ENCODE peak calls at places on chromosomes 7 and 10, in five cellular contexts. One of them, this sample, is unnamed.

GRCh38 chr7:121798896-121799295 is 74.1 kb upstream of the PTPRZ1 start:
- DNase-seq in kidney tubule cell: peak
- DNase-seq in nephron progenitor cell: no peak
- DNase-seq in hepatocyte: no peak
- DNase-seq in left ventricle myocardium inferior: no peak
- DNase-seq in this sample: no peak

GRCh38 chr7:2750054-2750453 is 62.1 kb downstream of the AMZ1 start:
- DNase-seq in kidney tubule cell: no peak
- DNase-seq in left ventricle myocardium inferior: no peak
- DNase-seq in nephron progenitor cell: no peak
- DNase-seq in hepatocyte: no peak
- DNase-seq in this sample: no peak

GRCh38 chr10:84593546-84593945 is 265.2 kb downstream of the CCSER2 start:
- DNase-seq in kidney tubule cell: no peak
- DNase-seq in hepatocyte: no peak
- DNase-seq in left ventricle myocardium inferior: no peak
- DNase-seq in nephron progenitor cell: no peak
- DNase-seq in this sample: no peak

GRCh38 chr10:110311357-110311949 is 6.7 kb upstream of the SMNDC1 start:
- DNase-seq in left ventricle myocardium inferior: no peak
- DNase-seq in kidney tubule cell: peak
- DNase-seq in hepatocyte: peak
- DNase-seq in nephron progenitor cell: peak
- DNase-seq in this sample: peak

GRCh38 chr7:87231715-87232114 is 12.2 kb upstream of the TMEM243 start:
- DNase-seq in hepatocyte: no peak
- DNase-seq in nephron progenitor cell: no peak
- DNase-seq in left ventricle myocardium inferior: no peak
- DNase-seq in kidney tubule cell: no peak
- DNase-seq in this sample: no peak

GRCh38 chr10:132938472-132939329 is 3.7 kb downstream of the CFAP46 start:
- DNase-seq in hepatocyte: peak
- DNase-seq in nephron progenitor cell: peak
- DNase-seq in kidney tubule cell: peak
- DNase-seq in left ventricle myocardium inferior: no peak
- DNase-seq in this sample: peak

GRCh38 chr7:14687777-14688176 is 214.8 kb downstream of the DGKB start:
- DNase-seq in nephron progenitor cell: no peak
- DNase-seq in kidney tubule cell: no peak
- DNase-seq in hepatocyte: no peak
- DNase-seq in left ventricle myocardium inferior: no peak
- DNase-seq in this sample: no peak

GRCh38 chr7:124201768-124202349 is 169.0 kb upstream of the TMEM229A start:
- DNase-seq in hepatocyte: no peak
- DNase-seq in kidney tubule cell: no peak
- DNase-seq in nephron progenitor cell: no peak
- DNase-seq in left ventricle myocardium inferior: no peak
- DNase-seq in this sample: no peak

GRCh38 chr10:8365935-8366911 is 311.7 kb downstream of the GATA3 start:
- DNase-seq in kidney tubule cell: peak
- DNase-seq in nephron progenitor cell: no peak
- DNase-seq in left ventricle myocardium inferior: no peak
- DNase-seq in hepatocyte: peak
- DNase-seq in this sample: no peak

GRCh38 chr7:29078286-29078685 is 68.1 kb downstream of the CPVL start:
- DNase-seq in hepatocyte: no peak
- DNase-seq in nephron progenitor cell: no peak
- DNase-seq in kidney tubule cell: no peak
- DNase-seq in left ventricle myocardium inferior: no peak
- DNase-seq in this sample: no peak

GRCh38 chr7:33692956-33693355 is 212.4 kb upstream of the BMPER start:
- DNase-seq in nephron progenitor cell: no peak
- DNase-seq in hepatocyte: no peak
- DNase-seq in kidney tubule cell: no peak
- DNase-seq in left ventricle myocardium inferior: no peak
- DNase-seq in this sample: no peak

GRCh38 chr10:49331431-49331830 is 32.5 kb downstream of the C10orf71 start:
- DNase-seq in nephron progenitor cell: no peak
- DNase-seq in hepatocyte: no peak
- DNase-seq in kidney tubule cell: no peak
- DNase-seq in left ventricle myocardium inferior: no peak
- DNase-seq in this sample: no peak

GRCh38 chr10:120586471-120586872 is 129.4 kb downstream of the PLPP4 start:
- DNase-seq in left ventricle myocardium inferior: no peak
- DNase-seq in hepatocyte: no peak
- DNase-seq in kidney tubule cell: peak
- DNase-seq in nephron progenitor cell: no peak
- DNase-seq in this sample: peak

GRCh38 chr7:133047321-133047720 is 34.6 kb downstream of the CHCHD3 start:
- DNase-seq in kidney tubule cell: no peak
- DNase-seq in nephron progenitor cell: no peak
- DNase-seq in left ventricle myocardium inferior: no peak
- DNase-seq in hepatocyte: no peak
- DNase-seq in this sample: no peak

GRCh38 chr10:3761111-3761686 is 23.8 kb downstream of the KLF6 start:
- DNase-seq in left ventricle myocardium inferior: no peak
- DNase-seq in hepatocyte: peak
- DNase-seq in kidney tubule cell: peak
- DNase-seq in nephron progenitor cell: no peak
- DNase-seq in this sample: no peak

GRCh38 chr7:92177362-92177761 is 1.6 kb downstream of the LRRD1 start:
- DNase-seq in left ventricle myocardium inferior: no peak
- DNase-seq in nephron progenitor cell: no peak
- DNase-seq in hepatocyte: peak
- DNase-seq in kidney tubule cell: peak
- DNase-seq in this sample: no peak

GRCh38 chr7:101373812-101374612 is 11.3 kb downstream of the COL26A1 start:
- DNase-seq in kidney tubule cell: no peak
- DNase-seq in hepatocyte: peak
- DNase-seq in left ventricle myocardium inferior: no peak
- DNase-seq in nephron progenitor cell: no peak
- DNase-seq in this sample: no peak

GRCh38 chr7:23065974-23066373 is 39.6 kb upstream of the KLHL7 start:
- DNase-seq in nephron progenitor cell: no peak
- DNase-seq in left ventricle myocardium inferior: no peak
- DNase-seq in hepatocyte: no peak
- DNase-seq in kidney tubule cell: peak
- DNase-seq in this sample: peak

GRCh38 chr7:6271694-6272371 is 591 bp downstream of the CYTH3 start:
- DNase-seq in nephron progenitor cell: no peak
- DNase-seq in left ventricle myocardium inferior: peak
- DNase-seq in hepatocyte: peak
- DNase-seq in kidney tubule cell: peak
- DNase-seq in this sample: no peak

GRCh38 chr7:148720472-148720871 is 21.8 kb downstream of the CUL1 start:
- DNase-seq in nephron progenitor cell: no peak
- DNase-seq in kidney tubule cell: no peak
- DNase-seq in left ventricle myocardium inferior: no peak
- DNase-seq in hepatocyte: no peak
- DNase-seq in this sample: no peak

GRCh38 chr10:43000651-43001426 is 76.0 kb upstream of the RET start:
- DNase-seq in left ventricle myocardium inferior: no peak
- DNase-seq in kidney tubule cell: no peak
- DNase-seq in hepatocyte: no peak
- DNase-seq in nephron progenitor cell: no peak
- DNase-seq in this sample: no peak

GRCh38 chr7:2519119-2519930 is at the start of gene LFNG:
- DNase-seq in kidney tubule cell: peak
- DNase-seq in nephron progenitor cell: peak
- DNase-seq in hepatocyte: peak
- DNase-seq in left ventricle myocardium inferior: peak
- DNase-seq in this sample: peak

GRCh38 chr10:48733329-48733728 is 48.7 kb downstream of the WDFY4 start:
- DNase-seq in nephron progenitor cell: no peak
- DNase-seq in left ventricle myocardium inferior: no peak
- DNase-seq in kidney tubule cell: no peak
- DNase-seq in hepatocyte: no peak
- DNase-seq in this sample: no peak

GRCh38 chr7:48038815-48039496 is 3.6 kb downstream of the C7orf57 start:
- DNase-seq in kidney tubule cell: no peak
- DNase-seq in left ventricle myocardium inferior: no peak
- DNase-seq in hepatocyte: no peak
- DNase-seq in nephron progenitor cell: no peak
- DNase-seq in this sample: no peak

GRCh38 chr7:38318803-38319416 is 45.5 kb upstream of the TARP start:
- DNase-seq in kidney tubule cell: peak
- DNase-seq in nephron progenitor cell: peak
- DNase-seq in hepatocyte: peak
- DNase-seq in left ventricle myocardium inferior: no peak
- DNase-seq in this sample: peak

GRCh38 chr10:12847361-12847975 is 154.0 kb downstream of the CCDC3 start:
- DNase-seq in left ventricle myocardium inferior: no peak
- DNase-seq in kidney tubule cell: no peak
- DNase-seq in nephron progenitor cell: peak
- DNase-seq in hepatocyte: no peak
- DNase-seq in this sample: no peak

GRCh38 chr10:58237014-58237830 is 30.5 kb downstream of the IPMK start:
- DNase-seq in nephron progenitor cell: no peak
- DNase-seq in left ventricle myocardium inferior: no peak
- DNase-seq in hepatocyte: no peak
- DNase-seq in kidney tubule cell: peak
- DNase-seq in this sample: peak

GRCh38 chr7:65554-65953 is 126.8 kb upstream of the FAM20C start:
- DNase-seq in kidney tubule cell: peak
- DNase-seq in hepatocyte: no peak
- DNase-seq in left ventricle myocardium inferior: no peak
- DNase-seq in nephron progenitor cell: no peak
- DNase-seq in this sample: no peak

GRCh38 chr7:70660154-70660818 is 471.7 kb upstream of the GALNT17 start:
- DNase-seq in nephron progenitor cell: no peak
- DNase-seq in hepatocyte: no peak
- DNase-seq in kidney tubule cell: no peak
- DNase-seq in left ventricle myocardium inferior: no peak
- DNase-seq in this sample: no peak

GRCh38 chr7:79453558-79454324 is at the start of gene MAGI2:
- DNase-seq in kidney tubule cell: peak
- DNase-seq in nephron progenitor cell: peak
- DNase-seq in left ventricle myocardium inferior: peak
- DNase-seq in hepatocyte: peak
- DNase-seq in this sample: no peak